ENCODE peak calls at places on chromosomes 1 and 21, in five cellular contexts. J is CD4-positive, alpha-beta T cell; V is endodermal cell; H is esophagus squamous epithelium; W is GM23248. A is an unnamed sample.

GRCh38 chr1:30110826-30111225 is 612.6 kb downstream of the MATN1 start:
- DNase-seq in H (no peak), V (no peak), J (no peak), W (no peak), A (no peak)

GRCh38 chr1:206442101-206442500 is 28.2 kb upstream of the IKBKE start:
- DNase-seq in W (peak), J (no peak), V (no peak), H (no peak), A (no peak)

GRCh38 chr1:94236021-94236491 is 1.3 kb downstream of the ARHGAP29 start:
- DNase-seq in H (no peak), V (peak), W (peak), J (no peak), A (no peak)

GRCh38 chr1:12143631-12144155 is 23.1 kb upstream of the TNFRSF1B start:
- DNase-seq in H (no peak), J (no peak), V (no peak), W (peak), A (no peak)

GRCh38 chr1:84089470-84090261 is 54.4 kb upstream of the PRKACB start:
- DNase-seq in W (peak), J (no peak), V (no peak), H (no peak), A (no peak)

GRCh38 chr21:38384675-38385074 is 113.6 kb downstream of the ERG start:
- DNase-seq in H (no peak), W (no peak), J (no peak), V (no peak), A (no peak)

GRCh38 chr1:92808353-92808752 is 23.4 kb upstream of the EVI5 start:
- DNase-seq in W (peak), J (no peak), H (no peak), V (no peak), A (no peak)

GRCh38 chr1:14666376-14666775 is 67.9 kb downstream of the KAZN start:
- DNase-seq in H (no peak), V (no peak), J (no peak), W (peak), A (no peak)

GRCh38 chr1:100009458-100009857 is 39.7 kb downstream of the SLC35A3 start:
- DNase-seq in H (no peak), W (peak), V (no peak), J (no peak), A (no peak)

GRCh38 chr1:21468597-21468996 is 28.7 kb downstream of the NBPF3 start:
- DNase-seq in H (no peak), V (peak), W (peak), J (no peak), A (peak)

GRCh38 chr21:46504681-46505080 is 46.0 kb downstream of the DIP2A start:
- DNase-seq in V (no peak), J (no peak), H (no peak), W (no peak), A (no peak)

GRCh38 chr1:107727866-107728265 is 237.1 kb downstream of the VAV3 start:
- DNase-seq in W (no peak), H (no peak), J (no peak), V (no peak), A (no peak)

GRCh38 chr1:147753084-147753483 is 7.3 kb downstream of the GJA5 start:
- DNase-seq in W (no peak), V (peak), H (no peak), J (no peak), A (no peak)

GRCh38 chr1:221363074-221363473 is 378.8 kb downstream of the DUSP10 start:
- DNase-seq in V (no peak), J (no peak), W (no peak), H (no peak), A (no peak)
- H3K27ac ChIP-seq in V (no peak), J (no peak), W (no peak), H (no peak), A (no peak)

GRCh38 chr1:184859381-184860105 is 104.9 kb upstream of the EDEM3 start:
- DNase-seq in W (no peak), H (no peak), J (no peak), V (no peak), A (no peak)

GRCh38 chr1:184860535-184860934 is 105.9 kb upstream of the EDEM3 start:
- DNase-seq in W (peak), H (no peak), V (no peak), J (no peak), A (no peak)

GRCh38 chr1:184858288-184858687 is 103.6 kb upstream of the EDEM3 start:
- DNase-seq in J (no peak), V (no peak), W (no peak), H (no peak), A (no peak)

GRCh38 chr1:184861755-184862336 is 107.2 kb upstream of the EDEM3 start:
- DNase-seq in W (no peak), H (no peak), V (no peak), J (no peak), A (no peak)

DNA sequence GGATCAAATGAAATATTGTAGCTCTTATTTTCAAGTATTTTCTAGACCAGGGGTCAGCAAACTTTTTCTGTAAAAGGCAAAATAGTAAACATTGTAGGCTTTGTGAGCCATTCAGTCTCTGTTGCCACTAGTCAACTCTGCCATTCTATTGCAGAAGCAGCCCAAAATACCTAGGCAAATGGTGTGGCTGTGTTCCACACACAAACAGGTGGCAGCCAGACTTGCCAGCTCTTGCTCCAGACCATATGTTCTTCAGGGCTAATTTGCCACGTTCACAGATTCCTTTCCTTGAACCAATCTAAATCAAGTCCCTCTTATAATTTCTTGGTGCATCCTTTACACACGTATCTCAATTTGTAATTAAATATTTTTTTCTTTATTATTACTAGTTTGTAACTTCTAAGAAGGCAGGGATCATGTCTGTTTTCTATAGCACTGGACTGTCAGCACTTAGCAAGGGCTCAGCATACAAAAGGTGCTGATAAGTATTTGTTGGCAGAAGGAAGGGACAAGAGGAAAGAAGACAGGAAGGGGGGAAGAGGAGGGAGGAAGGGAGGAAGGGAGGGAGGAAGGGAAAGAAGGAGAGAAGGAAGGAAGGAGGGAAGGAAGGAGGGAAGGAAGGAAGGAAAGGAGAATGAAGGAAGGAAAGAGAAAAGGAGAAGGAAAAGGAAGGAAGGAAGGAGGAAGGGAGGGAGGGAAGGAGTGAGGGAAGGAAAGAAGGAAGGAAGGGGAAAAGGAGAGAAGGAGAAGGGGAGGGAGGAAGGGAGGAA is 106.5 kb upstream of the EDEM3 start:
- DNase-seq in V (no peak), H (no peak), J (no peak), W (no peak), A (peak)
- H3K27ac ChIP-seq in V (no peak), H (no peak), J (no peak), W (no peak), A (no peak)

GRCh38 chr1:53114581-53115400 is 27.6 kb downstream of the SLC1A7 start:
- DNase-seq in H (no peak), J (no peak), V (no peak), W (no peak), A (no peak)
- H3K27ac ChIP-seq in H (no peak), J (no peak), V (no peak), W (no peak), A (no peak)

GRCh38 chr21:44925027-44925755 is 4.5 kb upstream of the ITGB2 start:
- DNase-seq in H (no peak), J (no peak), V (no peak), W (peak), A (no peak)
- H3K27ac ChIP-seq in H (peak), J (peak), V (no peak), W (peak), A (no peak)

GRCh38 chr1:208181259-208181816 is 62.8 kb downstream of the PLXNA2 start:
- DNase-seq in J (no peak), V (no peak), W (no peak), H (no peak), A (no peak)
- H3K27ac ChIP-seq in J (no peak), V (no peak), W (no peak), H (no peak), A (no peak)

DNA sequence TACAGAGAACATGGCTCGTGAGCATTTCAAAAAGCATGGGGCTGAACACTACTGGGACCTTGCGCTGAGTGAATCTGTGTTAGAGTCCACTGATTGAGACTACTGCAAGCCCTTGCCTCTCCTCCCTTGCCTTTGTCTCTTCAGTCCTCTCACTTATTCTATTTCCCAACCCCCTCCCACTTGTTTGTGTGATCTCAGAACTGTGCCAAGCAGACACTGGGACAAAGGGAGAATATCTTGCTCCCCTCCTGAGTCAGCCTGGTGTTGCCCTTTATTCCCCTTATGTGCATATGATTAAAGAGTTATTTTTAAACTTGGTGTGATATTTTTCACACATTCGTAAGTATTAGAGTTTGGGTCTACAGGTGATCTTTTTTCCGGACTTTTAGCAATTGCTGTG is 11.1 kb upstream of the RPRD2 start:
- DNase-seq in V (no peak), W (no peak), J (no peak), H (no peak), A (no peak)
- H3K27ac ChIP-seq in V (no peak), W (no peak), J (no peak), H (no peak), A (no peak)

GRCh38 chr1:61183471-61184034 is 101.2 kb downstream of the NFIA start:
- DNase-seq in J (no peak), H (no peak), V (no peak), W (peak), A (no peak)
- H3K27ac ChIP-seq in J (no peak), H (peak), V (no peak), W (peak), A (no peak)

GRCh38 chr1:117607471-117607870 is 1.6 kb downstream of the TENT5C start:
- DNase-seq in J (peak), W (no peak), V (peak), H (no peak), A (peak)

GRCh38 chr1:117608758-117609157 is 2.9 kb downstream of the TENT5C start:
- DNase-seq in W (no peak), J (no peak), V (no peak), H (no peak), A (peak)

GRCh38 chr1:117606608-117607261 is 887 bp downstream of the TENT5C start:
- DNase-seq in H (no peak), W (peak), V (peak), J (peak), A (peak)

GRCh38 chr1:117609471-117609911 is 3.6 kb downstream of the TENT5C start:
- DNase-seq in J (no peak), V (peak), H (no peak), W (no peak), A (peak)

GRCh38 chr1:117608213-117608612 is 2.4 kb downstream of the TENT5C start:
- DNase-seq in H (no peak), W (no peak), J (no peak), V (no peak), A (peak)
- H3K27ac ChIP-seq in H (no peak), W (no peak), J (no peak), V (no peak), A (peak)